ENCODE peak calls at places on chromosomes 13 and 19, in four cellular contexts. Y is fibroblast of mammary gland, F is OCI-LY7, S is kidney epithelial cell. O is an unnamed sample.

GRCh38 chr19:40513741-40514315 is 47.0 kb downstream of the SPTBN4 start:
- DNase-seq in Y (no peak), F (no peak), S (no peak), O (no peak)

GRCh38 chr13:95623141-95623540 is 21.4 kb downstream of the DZIP1 start:
- DNase-seq in Y (no peak), F (no peak), S (no peak), O (no peak)

GRCh38 chr19:13953021-13953531 is 767 bp downstream of the DCAF15 start:
- DNase-seq in Y (peak), F (peak), S (no peak), O (no peak)

GRCh38 chr19:41701401-41702075 is 6.9 kb upstream of the CEACAM5 start:
- DNase-seq in Y (no peak), F (peak), S (no peak), O (no peak)

GRCh38 chr19:33678796-33679195 is 57.0 kb downstream of the CHST8 start:
- DNase-seq in Y (no peak), F (no peak), S (no peak), O (no peak)

GRCh38 chr13:78881054-78881453 is 222.1 kb upstream of the OBI1 start:
- DNase-seq in Y (no peak), F (no peak), S (no peak), O (no peak)

GRCh38 chr19:913080-913748 is at the start of gene R3HDM4:
- DNase-seq in Y (peak), F (peak), S (no peak), O (no peak)

GRCh38 chr13:73849292-73849691 is 284.9 kb downstream of the KLF12 start:
- DNase-seq in Y (peak), F (peak), S (no peak), O (no peak)

GRCh38 chr13:41587490-41587889 is 130.1 kb downstream of the RGCC start:
- DNase-seq in Y (no peak), F (peak), S (no peak), O (no peak)

GRCh38 chr19:19543101-19543500 is 5.0 kb downstream of the CILP2 start:
- DNase-seq in Y (no peak), F (no peak), S (no peak), O (no peak)

GRCh38 chr13:97798836-97799235 is 154.6 kb upstream of the IPO5 start:
- DNase-seq in Y (peak), F (no peak), S (no peak), O (peak)

GRCh38 chr13:104286566-104287290 is 1220.5 kb upstream of the SLC10A2 start:
- DNase-seq in Y (no peak), F (no peak), S (peak), O (no peak)

GRCh38 chr19:46073268-46073922 is 32.6 kb upstream of the IGFL4 start:
- DNase-seq in Y (no peak), F (no peak), S (no peak), O (no peak)

GRCh38 chr13:41018583-41018909 is 570 bp downstream of the ELF1 start:
- DNase-seq in Y (no peak), F (no peak), S (no peak), O (no peak)

GRCh38 chr13:21137696-21138095 is 38.7 kb downstream of the SKA3 start:
- DNase-seq in Y (peak), F (no peak), S (no peak), O (no peak)

GRCh38 chr19:10748924-10749434 is 31.1 kb downstream of the DNM2 start:
- DNase-seq in Y (peak), F (no peak), S (no peak), O (no peak)

GRCh38 chr13:41401371-41401770 is 56.0 kb upstream of the RGCC start:
- DNase-seq in Y (no peak), F (peak), S (no peak), O (no peak)

GRCh38 chr13:94251801-94252200 is 227.7 kb downstream of the DCT start:
- DNase-seq in Y (peak), F (no peak), S (peak), O (no peak)

GRCh38 chr13:24264976-24265375 is 44.4 kb upstream of the C1QTNF9 start:
- DNase-seq in Y (no peak), F (no peak), S (no peak), O (no peak)

GRCh38 chr19:32858559-32858958 is 11.0 kb downstream of the SLC7A9 start:
- DNase-seq in Y (no peak), F (no peak), S (no peak), O (no peak)

GRCh38 chr19:18097217-18097992 is at the start of gene MAST3:
- DNase-seq in Y (peak), F (peak), S (peak), O (peak)

GRCh38 chr13:24505256-24505655 is 7.3 kb downstream of the PARP4 start:
- DNase-seq in Y (peak), F (no peak), S (no peak), O (no peak)

GRCh38 chr13:64074989-64075474 is 2659.4 kb upstream of the PCDH20 start:
- DNase-seq in Y (no peak), F (no peak), S (no peak), O (no peak)

GRCh38 chr13:59464926-59465325 is 698.8 kb downstream of the DIAPH3 start:
- DNase-seq in Y (no peak), F (no peak), S (no peak), O (no peak)

GRCh38 chr13:30808600-30808999 is 73.3 kb downstream of the ALOX5AP start:
- DNase-seq in Y (peak), F (no peak), S (no peak), O (no peak)

GRCh38 chr13:74052402-74052928 is 81.7 kb downstream of the KLF12 start:
- DNase-seq in Y (no peak), F (no peak), S (no peak), O (no peak)

GRCh38 chr19:34165295-34165738 is 7.0 kb upstream of the LSM14A start:
- DNase-seq in Y (no peak), F (no peak), S (no peak), O (no peak)

GRCh38 chr13:56351041-56351440 is 789.7 kb upstream of the PRR20A start:
- DNase-seq in Y (no peak), F (no peak), S (peak), O (no peak)

GRCh38 chr19:30733826-30734550 is 361.8 kb downstream of the ZNF536 start:
- DNase-seq in Y (no peak), F (no peak), S (no peak), O (no peak)
- TF ChIP-seq CTCF in Y (no peak), F (no peak), S (no peak), O (no peak)

GRCh38 chr19:44847144-44848035 is 1.3 kb downstream of the NECTIN2 start:
- DNase-seq in Y (peak), F (no peak), S (no peak), O (no peak)

GRCh38 chr19:44850641-44851109 is 4.6 kb downstream of the NECTIN2 start:
- DNase-seq in Y (no peak), F (no peak), S (no peak), O (no peak)

GRCh38 chr19:44846455-44847143 is 502 bp downstream of the NECTIN2 start:
- DNase-seq in Y (no peak), F (no peak), S (no peak), O (no peak)

GRCh38 chr19:44848036-44848804 is 2.1 kb downstream of the NECTIN2 start:
- DNase-seq in Y (peak), F (no peak), S (peak), O (no peak)

DNA sequence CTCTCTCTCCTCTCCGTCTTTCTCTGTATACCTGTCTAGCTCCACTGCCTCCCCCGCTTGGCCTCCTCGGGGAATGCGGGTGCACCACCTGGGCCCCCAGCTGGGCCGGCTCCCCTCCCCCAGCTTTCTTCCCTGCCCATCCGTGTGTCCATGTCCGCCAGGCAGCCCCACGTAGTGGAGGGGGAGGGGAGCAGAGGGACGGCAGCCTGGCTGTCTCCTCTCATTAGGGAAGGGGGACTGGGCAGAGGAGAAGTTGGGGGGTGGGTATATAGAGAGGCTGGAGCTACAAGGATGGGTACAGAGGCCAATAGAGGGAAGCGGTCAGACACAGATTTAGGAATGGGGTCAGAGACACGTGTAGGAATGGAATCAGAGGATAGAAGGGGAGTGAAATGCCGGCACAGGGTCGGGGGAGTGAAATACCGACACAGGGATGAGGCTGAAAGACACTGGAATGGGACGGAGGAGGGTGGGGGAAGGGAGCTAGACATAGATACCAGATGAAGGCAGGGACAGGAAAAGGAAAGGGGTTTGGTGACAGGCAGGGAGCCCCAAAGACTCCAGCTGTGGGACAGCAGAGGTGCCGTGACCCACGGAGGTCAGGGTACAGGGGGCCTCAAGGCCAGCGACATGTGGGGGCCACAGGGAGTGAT is 2.8 kb downstream of the NECTIN2 start:
- DNase-seq in Y (no peak), F (no peak), S (no peak), O (no peak)
- H3K4me3 ChIP-seq in Y (peak), F (no peak), S (peak), O (peak)

DNA sequence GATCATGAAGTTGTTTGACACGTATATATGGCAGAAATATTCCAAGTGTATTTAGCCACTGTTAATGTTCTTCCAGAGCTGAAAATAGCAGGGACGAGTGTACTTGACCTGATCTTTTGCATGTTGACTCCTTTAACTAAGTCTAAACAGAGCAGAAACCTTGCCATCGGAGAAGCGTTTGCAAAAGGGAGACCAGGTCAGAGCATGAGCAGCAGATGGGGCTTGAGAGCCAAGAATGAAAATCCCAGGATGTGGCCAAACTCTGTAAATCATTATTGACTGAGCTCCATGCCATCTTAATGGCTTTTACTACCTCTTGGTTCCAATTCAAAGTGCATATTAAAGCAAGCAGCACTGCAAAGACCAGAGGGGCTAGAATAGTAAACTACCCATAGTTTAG is 55.5 kb downstream of the FAM216B start:
- DNase-seq in Y (peak), F (no peak), S (peak), O (no peak)
- TF ChIP-seq CTCF in Y (peak), F (no peak), S (peak), O (peak)

DNA sequence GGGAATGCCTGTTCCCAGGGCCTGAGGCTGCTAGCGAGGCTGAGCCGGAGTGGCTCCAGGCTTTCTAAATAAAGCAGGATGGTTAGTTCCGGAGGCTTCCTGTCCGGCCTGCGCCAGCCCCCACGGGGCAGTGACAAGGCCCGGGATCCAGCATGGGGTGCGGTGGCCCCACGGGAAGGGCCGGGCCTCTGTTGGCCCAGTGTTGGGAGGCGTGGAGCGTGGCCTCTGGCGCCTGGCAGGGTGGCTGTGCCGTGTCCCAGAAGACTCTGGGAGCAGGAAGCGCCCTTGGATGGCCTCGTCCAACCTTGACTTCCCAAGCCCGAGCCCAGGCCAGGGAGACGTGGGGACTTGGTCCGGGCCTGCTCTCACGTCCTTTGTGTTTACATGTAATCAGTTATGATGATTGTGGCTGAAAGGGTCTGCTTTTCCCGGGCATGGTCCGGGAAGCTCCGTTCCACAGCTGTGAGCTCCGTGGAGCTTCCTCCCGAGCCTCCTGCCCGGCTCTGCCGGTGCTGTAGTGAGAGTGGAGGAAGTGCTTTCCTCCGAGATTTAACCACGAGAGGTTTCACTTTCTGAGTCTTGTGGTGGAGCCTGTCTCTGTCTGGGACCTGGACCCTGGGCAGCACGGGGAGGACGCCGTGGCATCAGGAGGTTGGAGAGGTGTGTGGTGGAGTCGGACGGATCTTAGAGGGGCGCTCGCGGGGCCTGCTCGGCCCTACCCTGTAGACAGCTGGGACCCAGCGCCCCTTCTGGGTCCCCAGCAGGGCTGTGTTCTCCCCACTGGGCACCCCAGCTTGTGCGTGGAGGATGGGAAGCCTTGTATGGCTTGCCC is 4.6 kb downstream of the GNA11 start:
- DNase-seq in Y (peak), F (peak), S (no peak), O (no peak)
- H3K4me3 ChIP-seq in Y (peak), F (no peak), S (no peak), O (peak)

DNA sequence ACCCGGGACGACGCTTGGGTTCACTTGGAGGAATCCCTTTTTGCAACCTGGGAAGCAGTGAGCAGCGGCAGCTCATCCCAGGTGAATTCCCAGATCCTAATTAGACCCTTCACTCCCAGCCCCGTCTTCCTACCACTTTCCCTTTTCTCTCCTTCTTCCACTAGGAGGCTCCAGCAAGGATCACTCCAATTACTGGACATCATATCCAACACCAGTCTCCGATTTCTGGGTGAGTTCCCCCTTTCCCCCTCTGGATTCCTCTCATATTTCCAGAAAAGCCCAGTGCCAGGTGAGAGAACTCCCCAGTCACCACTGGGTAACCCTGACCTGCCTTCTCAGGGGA is 17.1 kb upstream of the ZSCAN4 start:
- DNase-seq in Y (no peak), F (no peak), S (no peak), O (no peak)
- TF ChIP-seq CTCF in Y (no peak), F (no peak), S (no peak), O (peak)

DNA sequence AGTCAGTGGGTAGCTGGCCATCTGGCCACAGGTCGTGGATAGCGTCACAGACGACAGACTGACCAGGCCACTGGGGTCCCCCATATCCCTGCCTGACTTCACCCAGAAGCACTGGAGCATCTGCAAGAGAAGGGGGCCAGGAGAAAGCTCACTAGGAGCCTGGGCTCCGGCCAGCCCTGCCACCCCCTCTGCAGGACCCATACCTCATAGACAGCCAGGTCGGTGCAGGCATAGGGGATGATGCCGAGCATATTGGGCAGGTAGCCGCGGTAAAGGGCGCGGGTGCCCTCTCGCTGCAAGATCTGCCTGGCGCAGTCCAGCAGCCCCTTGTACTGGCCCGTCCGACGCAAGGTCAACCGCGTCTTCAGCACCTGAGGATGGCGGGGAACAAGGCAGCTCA is 2.5 kb upstream of the KHSRP start:
- DNase-seq in Y (no peak), F (no peak), S (no peak), O (no peak)
- H3K4me3 ChIP-seq in Y (no peak), F (no peak), S (no peak), O (no peak)

GRCh38 chr19:2337329-2337707 is 8.8 kb downstream of the SPPL2B start:
- DNase-seq in Y (peak), F (no peak), S (peak), O (no peak)
- TF ChIP-seq CTCF in Y (peak), F (peak), S (peak), O (peak)